ENCODE peak calls at places on chromosomes 4 and X, in seven cellular contexts. Q, E, K, C, P, F and M are unnamed samples.

GRCh38 chr4:139278956-139279722 is 886 bp downstream of the MGARP start:
- DNase-seq in E (peak; percentile 4), Q (peak; percentile 39), C (no peak), P (no peak), K (no peak), F (peak; percentile 5), M (no peak)

GRCh38 chr4:139795476-139795875 is 129.9 kb downstream of the MGST2 start:
- DNase-seq in E (no peak), K (no peak), Q (no peak), C (no peak), F (no peak), P (no peak), M (no peak)

GRCh38 chr4:158250321-158250720 is 40.0 kb downstream of the TMEM144 start:
- DNase-seq in K (no peak), C (no peak), P (no peak), F (no peak), Q (no peak), E (no peak), M (no peak)

GRCh38 chr4:140071806-140072205 is 82.2 kb downstream of the MAML3 start:
- DNase-seq in P (no peak), C (peak; percentile 25), F (peak; percentile 88), Q (no peak), E (no peak), K (peak; percentile 84), M (peak; percentile 53)

GRCh38 chr4:104641427-104641826 is 146.7 kb upstream of the CXXC4 start:
- DNase-seq in P (no peak), F (no peak), Q (no peak), K (no peak), E (no peak), C (peak; percentile 84), M (no peak)

GRCh38 chrX:119981286-119982070 is 37.9 kb upstream of the NKAP start:
- DNase-seq in K (peak; percentile 22), P (peak; percentile 26), Q (no peak), C (peak; percentile 33), F (peak; percentile 48), E (peak; percentile 2), M (peak; percentile 45)

GRCh38 chr4:164261831-164262230 is 492.1 kb upstream of the SMIM31 start:
- DNase-seq in Q (no peak), E (no peak), C (no peak), P (no peak), F (no peak), K (no peak), M (no peak)

GRCh38 chr4:73103799-73104503 is 34.4 kb upstream of the COX18 start:
- DNase-seq in E (no peak), P (no peak), F (peak; percentile 49), K (no peak), Q (no peak), C (no peak), M (no peak)

GRCh38 chr4:124722069-124722468 is 9.5 kb upstream of the ANKRD50 start:
- DNase-seq in Q (no peak), C (no peak), F (peak; percentile 49), K (no peak), P (no peak), E (no peak), M (no peak)

GRCh38 chr4:8703401-8703696 is 110.8 kb downstream of the CPZ start:
- DNase-seq in P (no peak), C (no peak), E (no peak), K (no peak), F (no peak), Q (no peak), M (no peak)

GRCh38 chrX:136246201-136246600 is 5.0 kb downstream of the MAP7D3 start:
- DNase-seq in E (no peak), K (no peak), Q (no peak), C (no peak), F (no peak), P (no peak), M (no peak)

GRCh38 chrX:136250191-136251041 is 784 bp downstream of the MAP7D3 start:
- DNase-seq in F (peak; percentile 37), C (no peak), P (no peak), Q (peak; percentile 29), K (peak; percentile 17), E (no peak), M (peak; percentile 8)

GRCh38 chrX:136255543-136255942 is 4.3 kb upstream of the MAP7D3 start:
- DNase-seq in P (no peak), E (no peak), F (no peak), Q (no peak), K (no peak), C (no peak), M (no peak)

GRCh38 chrX:136251042-136251991 is at the start of gene MAP7D3:
- DNase-seq in P (peak; percentile 57), E (peak; percentile 63), Q (peak; percentile 64), F (peak; percentile 33), C (peak; percentile 50), K (peak; percentile 69), M (peak; percentile 70)
- H3K4me3 ChIP-seq in P (peak within 1 kb of the TSS; percentile 57), E (no peak within 1 kb of the TSS), Q (peak within 1 kb of the TSS; percentile 82), F (peak within 1 kb of the TSS; percentile 64), C (peak within 1 kb of the TSS; percentile 54), K (peak within 1 kb of the TSS; percentile 53), M (peak within 1 kb of the TSS; percentile 78)

DNA sequence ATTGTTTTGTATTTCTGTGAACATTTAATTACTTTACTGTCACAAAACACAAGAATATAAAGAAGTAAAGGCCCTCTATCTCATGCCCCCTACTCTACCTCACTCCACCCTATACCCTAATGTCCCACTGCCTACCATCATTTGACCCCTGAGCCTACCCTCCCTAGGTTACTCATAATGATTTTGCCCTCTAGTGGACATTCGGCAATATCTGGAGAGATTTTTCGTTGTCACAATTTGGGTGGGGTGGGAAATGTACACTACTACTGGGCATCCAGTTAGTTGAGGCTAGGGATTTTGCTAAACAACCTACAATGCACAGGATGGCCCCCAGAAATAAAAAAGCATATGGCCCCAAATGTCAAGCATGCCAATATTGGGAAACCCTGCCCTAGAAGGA is 10.2 kb downstream of the TEX13A start:
- DNase-seq in E (no peak), Q (no peak), K (no peak), F (no peak), C (no peak), P (no peak), M (no peak)
- TF ChIP-seq CTCF in E (no peak), Q (no peak), K (no peak), F (peak; percentile 27), C (no peak), P (no peak), M (no peak)

GRCh38 chr4:113901994-113902787 is 77.3 kb downstream of the ARSJ start:
- DNase-seq in P (peak; percentile 79), Q (no peak), K (peak; percentile 41), F (no peak), C (no peak), E (peak; percentile 68), M (no peak)
- H3K4me3 ChIP-seq in P (no peak overlapping the region), Q (no peak overlapping the region), K (no peak overlapping the region), F (no peak overlapping the region), C (no peak overlapping the region), E (no peak overlapping the region), M (no peak overlapping the region)

GRCh38 chr4:176660561-176660960 is 132.2 kb downstream of the VEGFC start:
- DNase-seq in P (no peak), K (no peak), F (no peak), Q (no peak), E (no peak), C (peak; percentile 28), M (no peak)
- TF ChIP-seq CTCF in P (no peak), K (no peak), F (peak; percentile 18), Q (no peak), E (no peak), C (peak; percentile 35), M (no peak)